ENCODE peak calls at places on chromosomes 6 and 20, in five cellular contexts. One of them, this sample, is unnamed. For H3K4me1, the result is how much of the 10 kb centered on the place peaks cover.

GRCh38 chr6:4780360-4780812 is 4.2 kb downstream of the CDYL start:
- DNase-seq in H1: no peak
- DNase-seq in K562: no peak
- DNase-seq in GM12878: no peak
- DNase-seq in HepG2: no peak
- DNase-seq in this sample: peak

GRCh38 chr6:50586074-50586473 is 127.3 kb upstream of the TFAP2D start:
- DNase-seq in H1: no peak
- DNase-seq in GM12878: no peak
- DNase-seq in K562: no peak
- DNase-seq in HepG2: no peak
- DNase-seq in this sample: no peak

GRCh38 chr20:47544852-47545251 is 43.2 kb downstream of the NCOA3 start:
- DNase-seq in H1: no peak
- DNase-seq in K562: no peak
- DNase-seq in HepG2: no peak
- DNase-seq in GM12878: no peak
- DNase-seq in this sample: no peak

GRCh38 chr6:31736026-31736767 is at the start of gene CLIC1:
- DNase-seq in K562: peak
- DNase-seq in H1: peak
- DNase-seq in HepG2: peak
- DNase-seq in GM12878: peak
- DNase-seq in this sample: peak

GRCh38 chr20:43983359-43983758 is 68.7 kb downstream of the TOX2 start:
- DNase-seq in K562: peak
- DNase-seq in GM12878: no peak
- DNase-seq in H1: no peak
- DNase-seq in HepG2: no peak
- DNase-seq in this sample: peak

GRCh38 chr20:1631309-1632227 is 11.8 kb upstream of the SIRPB1 start:
- DNase-seq in K562: no peak
- DNase-seq in HepG2: no peak
- DNase-seq in H1: no peak
- DNase-seq in GM12878: no peak
- DNase-seq in this sample: no peak

GRCh38 chr6:30213999-30214982 is 1.1 kb upstream of the TRIM26 start:
- DNase-seq in K562: peak
- DNase-seq in GM12878: peak
- DNase-seq in H1: no peak
- DNase-seq in HepG2: peak
- DNase-seq in this sample: peak

GRCh38 chr20:37873909-37874308 is 29.0 kb upstream of the VSTM2L start:
- DNase-seq in HepG2: no peak
- DNase-seq in GM12878: no peak
- DNase-seq in H1: no peak
- DNase-seq in K562: no peak
- DNase-seq in this sample: no peak

GRCh38 chr6:93416575-93417420 is 2.6 kb downstream of the EPHA7 start:
- DNase-seq in K562: no peak
- DNase-seq in GM12878: no peak
- DNase-seq in H1: no peak
- DNase-seq in HepG2: no peak
- DNase-seq in this sample: peak

GRCh38 chr6:37042139-37042538 is 36.7 kb downstream of the FGD2 start:
- DNase-seq in K562: no peak
- DNase-seq in HepG2: no peak
- DNase-seq in H1: no peak
- DNase-seq in GM12878: no peak
- DNase-seq in this sample: no peak

GRCh38 chr20:47865912-47866311 is 80.6 kb upstream of the SULF2 start:
- DNase-seq in HepG2: no peak
- DNase-seq in K562: no peak
- DNase-seq in H1: no peak
- DNase-seq in GM12878: no peak
- DNase-seq in this sample: no peak

GRCh38 chr6:132235596-132236280 is 165.5 kb downstream of the MOXD1 start:
- DNase-seq in GM12878: no peak
- DNase-seq in H1: no peak
- DNase-seq in HepG2: no peak
- DNase-seq in K562: no peak
- DNase-seq in this sample: no peak

GRCh38 chr6:97067045-97067444 is 142.5 kb downstream of the KLHL32 start:
- DNase-seq in K562: no peak
- DNase-seq in GM12878: no peak
- DNase-seq in HepG2: no peak
- DNase-seq in H1: no peak
- DNase-seq in this sample: no peak

GRCh38 chr6:108673602-108674001 is 112.9 kb downstream of the FOXO3 start:
- DNase-seq in GM12878: no peak
- DNase-seq in H1: no peak
- DNase-seq in K562: no peak
- DNase-seq in HepG2: peak
- DNase-seq in this sample: peak

GRCh38 chr6:166253277-166254229 is 54.6 kb downstream of the PRR18 start:
- DNase-seq in HepG2: no peak
- DNase-seq in GM12878: no peak
- DNase-seq in K562: no peak
- DNase-seq in H1: no peak
- DNase-seq in this sample: no peak

GRCh38 chr6:13278184-13278583 is 50.2 kb downstream of the TBC1D7 start:
- DNase-seq in K562: no peak
- DNase-seq in HepG2: no peak
- DNase-seq in H1: peak
- DNase-seq in GM12878: no peak
- DNase-seq in this sample: no peak

GRCh38 chr6:27758471-27758870 is 153.7 kb downstream of the OR2B2 start:
- DNase-seq in H1: no peak
- DNase-seq in HepG2: no peak
- DNase-seq in GM12878: no peak
- DNase-seq in K562: peak
- DNase-seq in this sample: no peak

GRCh38 chr6:80449756-80450155 is 343.3 kb downstream of the BCKDHB start:
- DNase-seq in HepG2: no peak
- DNase-seq in K562: no peak
- DNase-seq in H1: no peak
- DNase-seq in GM12878: no peak
- DNase-seq in this sample: no peak

GRCh38 chr6:13535306-13535705 is 39.1 kb upstream of the SIRT5 start:
- DNase-seq in K562: no peak
- DNase-seq in GM12878: no peak
- DNase-seq in H1: no peak
- DNase-seq in HepG2: no peak
- DNase-seq in this sample: no peak

GRCh38 chr6:29628419-29629281 is 4.3 kb downstream of the GABBR1 start:
- DNase-seq in HepG2: peak
- DNase-seq in H1: peak
- DNase-seq in K562: peak
- DNase-seq in GM12878: no peak
- DNase-seq in this sample: peak

GRCh38 chr6:50128420-50129005 is 78.8 kb upstream of the DEFB112 start:
- DNase-seq in H1: no peak
- DNase-seq in GM12878: no peak
- DNase-seq in K562: peak
- DNase-seq in HepG2: peak
- DNase-seq in this sample: peak

GRCh38 chr20:47727170-47727880 is 58.0 kb downstream of the SULF2 start:
- DNase-seq in HepG2: no peak
- DNase-seq in GM12878: peak
- DNase-seq in H1: no peak
- DNase-seq in K562: no peak
- DNase-seq in this sample: no peak

GRCh38 chr20:47318596-47319516 is 37.6 kb downstream of the ZMYND8 start:
- DNase-seq in H1: no peak
- DNase-seq in GM12878: no peak
- DNase-seq in K562: peak
- DNase-seq in HepG2: peak
- DNase-seq in this sample: peak

GRCh38 chr6:12921467-12921866 is 204.9 kb downstream of the PHACTR1 start:
- DNase-seq in H1: no peak
- DNase-seq in K562: no peak
- DNase-seq in GM12878: no peak
- DNase-seq in HepG2: no peak
- DNase-seq in this sample: no peak

GRCh38 chr6:127775371-127775770 is 125.5 kb downstream of the THEMIS start:
- DNase-seq in GM12878: no peak
- DNase-seq in H1: no peak
- DNase-seq in HepG2: no peak
- DNase-seq in K562: no peak
- DNase-seq in this sample: no peak

GRCh38 chr6:129699661-129700060 is 10.3 kb downstream of the ARHGAP18 start:
- DNase-seq in H1: no peak
- DNase-seq in K562: no peak
- DNase-seq in GM12878: no peak
- DNase-seq in HepG2: no peak
- DNase-seq in this sample: no peak
- H3K4me1 ChIP-seq in H1: under half
- H3K4me1 ChIP-seq in K562: under half
- H3K4me1 ChIP-seq in GM12878: under half
- H3K4me1 ChIP-seq in HepG2: half or more
- H3K4me1 ChIP-seq in this sample: under half

GRCh38 chr6:33076406-33076934 is 680 bp downstream of the HLA-DPB1 start:
- DNase-seq in K562: no peak
- DNase-seq in GM12878: no peak
- DNase-seq in H1: no peak
- DNase-seq in HepG2: no peak
- DNase-seq in this sample: no peak

GRCh38 chr6:33077908-33078307 is 2.1 kb downstream of the HLA-DPB1 start:
- DNase-seq in H1: no peak
- DNase-seq in HepG2: no peak
- DNase-seq in GM12878: no peak
- DNase-seq in K562: no peak
- DNase-seq in this sample: no peak

GRCh38 chr6:33073431-33073871 is at the start of gene HLA-DPA1:
- DNase-seq in HepG2: no peak
- DNase-seq in H1: no peak
- DNase-seq in K562: no peak
- DNase-seq in GM12878: peak
- DNase-seq in this sample: peak

GRCh38 chr6:33075208-33075567 is 602 bp upstream of the HLA-DPB1 start:
- DNase-seq in GM12878: peak
- DNase-seq in K562: no peak
- DNase-seq in H1: no peak
- DNase-seq in HepG2: no peak
- DNase-seq in this sample: no peak

DNA sequence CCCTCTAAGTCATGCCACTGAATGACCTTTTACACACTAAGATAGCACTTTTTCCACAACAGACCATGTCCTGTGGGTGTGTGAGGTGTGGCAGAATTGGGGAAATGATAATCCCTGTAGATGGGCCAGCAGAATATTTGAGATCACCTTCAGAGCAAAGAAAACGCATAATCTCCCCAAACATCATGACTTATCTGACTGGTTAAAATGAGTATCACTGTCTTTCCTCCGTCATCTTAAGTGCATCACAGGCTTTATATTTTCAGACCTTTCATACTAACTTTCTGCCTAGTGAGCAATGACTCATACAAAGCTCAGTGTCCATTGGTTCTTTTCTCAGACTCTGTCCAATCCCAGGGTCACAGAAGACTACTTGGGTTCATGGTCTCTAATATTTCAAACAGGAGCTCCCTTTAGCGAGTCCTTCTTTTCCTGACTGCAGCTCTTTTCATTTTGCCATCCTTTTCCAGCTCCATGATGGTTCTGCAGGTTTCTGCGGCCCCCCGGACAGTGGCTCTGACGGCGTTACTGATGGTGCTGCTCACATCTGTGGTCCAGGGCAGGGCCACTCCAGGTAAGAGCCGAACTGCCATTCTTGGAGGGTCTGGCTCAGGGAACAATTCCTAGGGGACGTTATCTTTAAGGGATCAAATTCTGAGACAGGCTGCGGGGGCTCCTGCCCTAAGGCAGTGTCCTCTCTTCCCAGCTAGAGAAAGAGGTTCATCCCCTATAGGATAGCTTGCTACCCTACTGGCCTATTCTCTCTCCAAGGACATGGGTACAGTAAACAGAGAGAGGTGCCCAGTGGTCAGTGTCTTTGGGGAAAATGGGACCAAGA is at the start of gene HLA-DPB1:
- DNase-seq in H1: no peak
- DNase-seq in K562: peak
- DNase-seq in GM12878: peak
- DNase-seq in HepG2: peak
- DNase-seq in this sample: peak
- TF ChIP-seq KDM1A in H1: no peak
- TF ChIP-seq KDM1A in K562: no peak
- TF ChIP-seq KDM1A in GM12878: no peak
- TF ChIP-seq KDM1A in HepG2: no peak
- TF ChIP-seq KDM1A in this sample: no peak

DNA sequence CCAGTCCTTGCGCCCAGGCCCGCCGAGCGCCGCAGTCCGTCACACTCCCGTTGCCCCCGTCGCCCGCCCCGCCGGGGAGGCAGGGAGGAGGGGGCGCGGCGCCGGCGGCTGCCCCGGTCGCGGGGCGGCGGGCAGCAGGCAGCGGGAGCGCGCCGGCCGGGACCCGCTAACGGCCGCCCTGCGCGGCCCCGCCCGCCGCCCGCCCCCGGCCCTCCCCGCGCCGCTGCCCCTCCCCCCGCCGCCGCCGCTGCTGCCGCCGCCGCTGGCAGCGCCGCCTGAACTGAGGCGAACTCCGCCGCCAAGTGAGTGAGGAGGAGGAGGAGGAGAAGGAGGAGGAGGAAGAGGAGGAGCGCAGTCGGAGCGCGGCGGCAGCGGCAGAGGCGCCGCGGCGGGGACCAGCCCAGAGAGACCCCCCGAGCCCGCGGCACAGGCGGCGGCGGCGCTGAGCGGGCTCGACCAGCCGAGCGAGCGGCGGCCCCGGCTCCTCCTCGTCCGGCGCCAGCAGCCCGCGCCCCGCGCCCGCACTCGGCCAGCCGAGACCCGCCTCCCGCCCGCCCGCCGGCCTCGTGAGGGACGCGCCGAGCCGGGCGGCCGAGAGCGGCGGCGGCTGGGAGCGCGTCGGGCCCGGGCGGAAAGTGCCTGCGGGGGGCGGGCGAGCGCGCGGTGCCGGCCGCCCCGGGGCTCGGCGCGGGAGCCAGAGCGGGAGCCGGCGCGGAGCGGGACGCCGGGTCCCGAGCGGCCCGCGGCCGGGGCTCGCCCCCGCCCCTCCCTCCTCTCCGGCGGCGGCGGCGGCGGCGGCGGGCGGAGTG is at the start of gene QKI:
- DNase-seq in GM12878: no peak
- DNase-seq in K562: peak
- DNase-seq in H1: no peak
- DNase-seq in HepG2: peak
- DNase-seq in this sample: no peak
- H3K4me1 ChIP-seq in GM12878: under half
- H3K4me1 ChIP-seq in K562: under half
- H3K4me1 ChIP-seq in H1: under half
- H3K4me1 ChIP-seq in HepG2: half or more
- H3K4me1 ChIP-seq in this sample: under half

DNA sequence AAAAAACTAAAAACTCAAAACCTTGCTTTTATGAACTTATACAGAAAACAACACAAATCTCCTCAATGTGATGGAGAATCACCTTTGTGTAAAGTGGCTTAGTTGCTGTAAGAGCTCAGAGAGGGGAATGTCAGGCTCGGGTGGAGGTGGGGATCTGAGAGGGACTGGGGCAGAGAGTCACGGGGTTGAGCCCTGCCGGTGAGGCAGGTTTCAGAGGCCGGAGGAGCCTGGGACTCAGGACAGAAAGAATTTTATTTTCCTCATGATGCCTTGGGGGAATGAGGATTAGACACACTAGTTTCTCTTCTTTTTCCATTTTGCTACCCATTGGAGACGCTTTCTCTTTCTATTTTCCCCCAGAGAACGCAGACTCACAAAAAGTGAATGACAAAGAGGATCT is 252.3 kb upstream of the FOXQ1 start:
- DNase-seq in HepG2: no peak
- DNase-seq in GM12878: no peak
- DNase-seq in K562: no peak
- DNase-seq in H1: no peak
- DNase-seq in this sample: no peak
- TF ChIP-seq KDM1A in HepG2: no peak
- TF ChIP-seq KDM1A in GM12878: no peak
- TF ChIP-seq KDM1A in K562: no peak
- TF ChIP-seq KDM1A in H1: no peak
- TF ChIP-seq KDM1A in this sample: no peak